ENCODE peak calls at places on chromosomes 3 and 15, in eight cellular contexts. R is Panc1; C is tibial artery; X is lung; I is pancreas; O is hepatocyte; S is CD4-positive, alpha-beta T cell; L is psoas muscle. Q is an unnamed sample.

GRCh38 chr3:100603449-100603848 is 6.0 kb upstream of the ADGRG7 start:
- DNase-seq in R (no peak), C (no peak), X (no peak), I (no peak), O (peak), S (no peak), L (no peak), Q (no peak)

GRCh38 chr15:44033894-44034293 is 161.2 kb downstream of the FRMD5 start:
- DNase-seq in R (peak), C (no peak), X (no peak), I (peak), O (no peak), S (no peak), L (no peak), Q (peak)

GRCh38 chr3:195221015-195221853 is 49.7 kb downstream of the XXYLT1 start:
- DNase-seq in R (no peak), C (peak), X (no peak), I (no peak), O (no peak), S (no peak), L (no peak), Q (no peak)

GRCh38 chr3:31823184-31823583 is 157.9 kb downstream of the OSBPL10 start:
- DNase-seq in R (no peak), C (no peak), X (no peak), I (no peak), O (no peak), S (no peak), L (no peak), Q (no peak)

GRCh38 chr3:38026856-38027255 is 2.6 kb downstream of the PLCD1 start:
- DNase-seq in R (no peak), C (peak), X (no peak), I (no peak), O (peak), S (no peak), L (no peak), Q (peak)

GRCh38 chr3:11548721-11549131 is 95.0 kb downstream of the VGLL4 start:
- DNase-seq in R (peak), C (no peak), X (no peak), I (no peak), O (no peak), S (no peak), L (no peak), Q (peak)

GRCh38 chr3:42440924-42441323 is 30.5 kb upstream of the LYZL4 start:
- DNase-seq in R (no peak), C (no peak), X (no peak), I (no peak), O (no peak), S (no peak), L (no peak), Q (no peak)

GRCh38 chr3:37144806-37145205 is 29.6 kb downstream of the LRRFIP2 start:
- DNase-seq in R (no peak), C (no peak), X (no peak), I (no peak), O (no peak), S (no peak), L (no peak), Q (no peak)

GRCh38 chr3:124768812-124769211 is 38.6 kb downstream of the UMPS start:
- DNase-seq in R (no peak), C (no peak), X (no peak), I (no peak), O (peak), S (no peak), L (peak), Q (no peak)

GRCh38 chr3:66756468-66757036 is 241.6 kb upstream of the KBTBD8 start:
- DNase-seq in R (no peak), C (no peak), X (no peak), I (no peak), O (no peak), S (no peak), L (no peak), Q (no peak)

GRCh38 chr15:38714309-38715072 is 149.9 kb upstream of the RASGRP1 start:
- DNase-seq in R (no peak), C (no peak), X (no peak), I (no peak), O (peak), S (no peak), L (no peak), Q (no peak)

GRCh38 chr3:15009156-15009555 is 56.0 kb downstream of the MRPS25 start:
- DNase-seq in R (no peak), C (no peak), X (no peak), I (no peak), O (no peak), S (no peak), L (no peak), Q (no peak)

GRCh38 chr3:31176045-31176444 is 281.6 kb upstream of the GADL1 start:
- DNase-seq in R (no peak), C (no peak), X (no peak), I (no peak), O (no peak), S (no peak), L (no peak), Q (no peak)

GRCh38 chr3:193851416-193851815 is 258.4 kb downstream of the OPA1 start:
- DNase-seq in R (no peak), C (no peak), X (no peak), I (no peak), O (no peak), S (no peak), L (no peak), Q (no peak)

DNA sequence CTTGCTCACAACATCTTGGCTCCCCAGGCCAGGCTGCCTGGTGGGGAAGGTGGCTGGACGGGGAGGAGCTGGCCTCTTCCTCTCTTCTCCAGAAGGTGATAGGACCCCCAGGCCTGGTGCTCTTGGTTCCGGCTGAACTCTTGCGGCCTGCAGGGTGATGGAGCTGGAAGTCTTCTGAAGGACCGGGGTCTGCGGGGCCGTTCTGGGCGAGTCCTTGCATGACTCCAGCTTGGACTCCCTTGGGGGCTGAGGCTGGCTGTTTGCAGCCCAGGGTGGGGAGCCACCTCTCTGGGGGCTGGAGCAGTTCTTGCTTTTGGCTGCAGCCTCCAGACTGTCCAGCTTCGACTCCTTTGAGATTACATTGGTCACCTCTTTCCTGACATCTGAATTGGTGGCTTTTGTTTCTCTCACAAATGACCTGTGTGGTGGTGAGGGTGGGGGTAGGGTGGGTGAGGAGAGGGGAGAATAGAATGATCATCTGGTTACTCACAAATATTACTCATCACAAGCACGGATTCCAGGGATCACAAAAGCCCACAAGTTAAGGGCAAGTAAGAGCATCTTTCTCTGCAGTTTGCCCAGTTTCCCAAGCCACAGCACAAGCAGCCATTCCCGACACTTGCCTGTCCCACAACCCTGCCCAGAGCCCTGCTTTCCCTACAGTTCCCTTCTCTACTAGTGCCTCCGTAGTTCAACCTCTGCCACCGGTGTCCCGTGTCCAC is 149.1 kb upstream of the HACD2 start:
- DNase-seq in R (no peak), C (no peak), X (no peak), I (no peak), O (no peak), S (no peak), L (no peak), Q (no peak)
- TF ChIP-seq CTCF in R (no peak), C (no peak), X (no peak), I (no peak), O (no peak), S (no peak), L (no peak), Q (no peak)

GRCh38 chr15:77035584-77035983 is 35.3 kb downstream of the TSPAN3 start:
- DNase-seq in R (no peak), C (no peak), X (peak), I (peak), O (peak), S (no peak), L (no peak), Q (no peak)

GRCh38 chr15:77032647-77033416 is 37.9 kb downstream of the PSTPIP1 start:
- DNase-seq in R (no peak), C (no peak), X (no peak), I (no peak), O (no peak), S (no peak), L (peak), Q (no peak)

GRCh38 chr15:77034620-77035467 is 36.1 kb downstream of the TSPAN3 start:
- DNase-seq in R (no peak), C (peak), X (no peak), I (peak), O (peak), S (peak), L (peak), Q (peak)

GRCh38 chr15:77033417-77033728 is 37.5 kb downstream of the TSPAN3 start:
- DNase-seq in R (no peak), C (peak), X (no peak), I (peak), O (no peak), S (no peak), L (no peak), Q (peak)

GRCh38 chr15:77033729-77034619 is 36.9 kb downstream of the TSPAN3 start:
- DNase-seq in R (no peak), C (no peak), X (no peak), I (peak), O (peak), S (no peak), L (peak), Q (peak)
- H3K27ac ChIP-seq in R (no peak), C (no peak), X (no peak), I (no peak), O (no peak), S (peak), L (no peak), Q (no peak)

GRCh38 chr15:96477227-96477626 is 146.7 kb downstream of the NR2F2 start:
- DNase-seq in R (no peak), C (no peak), X (no peak), I (no peak), O (no peak), S (no peak), L (no peak), Q (no peak)
- TF ChIP-seq CTCF in R (no peak), C (no peak), X (no peak), I (no peak), O (no peak), S (no peak), L (no peak), Q (no peak)

DNA sequence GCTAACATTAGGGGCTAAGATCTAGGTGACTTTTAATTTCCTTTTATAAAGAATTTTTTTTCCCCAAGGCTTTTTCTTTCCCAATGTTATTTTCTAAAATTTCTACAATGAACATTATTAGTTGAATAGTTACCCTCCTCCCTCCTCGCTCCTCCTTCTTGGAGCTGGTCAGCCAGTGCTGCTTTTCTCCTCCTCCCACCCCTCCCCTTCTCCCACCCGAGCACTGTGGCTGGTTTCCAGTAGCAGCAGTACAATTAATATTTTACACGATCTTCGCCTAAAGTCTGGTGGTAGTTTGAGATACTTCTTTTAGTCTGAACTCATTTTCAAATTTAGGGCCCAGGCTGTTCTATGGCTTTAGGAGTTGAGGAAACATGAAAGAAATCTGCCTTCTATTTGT is 41.6 kb downstream of the EEFSEC start:
- DNase-seq in R (no peak), C (no peak), X (no peak), I (no peak), O (no peak), S (no peak), L (no peak), Q (no peak)
- H3K27ac ChIP-seq in R (no peak), C (no peak), X (no peak), I (no peak), O (no peak), S (no peak), L (no peak), Q (no peak)

GRCh38 chr15:66496951-66497501 is 536 bp downstream of the SNAPC5 start:
- DNase-seq in R (no peak), C (no peak), X (no peak), I (no peak), O (no peak), S (no peak), L (no peak), Q (no peak)

GRCh38 chr15:66502491-66502890 is 2.2 kb downstream of the RPL4 start:
- DNase-seq in R (no peak), C (no peak), X (no peak), I (no peak), O (no peak), S (no peak), L (no peak), Q (no peak)

GRCh38 chr15:66497502-66498455 is at the start of gene SNAPC5:
- DNase-seq in R (peak), C (peak), X (peak), I (peak), O (peak), S (peak), L (peak), Q (peak)

GRCh38 chr15:66494262-66494661 is 3.3 kb downstream of the SNAPC5 start:
- DNase-seq in R (no peak), C (no peak), X (no peak), I (no peak), O (no peak), S (no peak), L (no peak), Q (no peak)

DNA sequence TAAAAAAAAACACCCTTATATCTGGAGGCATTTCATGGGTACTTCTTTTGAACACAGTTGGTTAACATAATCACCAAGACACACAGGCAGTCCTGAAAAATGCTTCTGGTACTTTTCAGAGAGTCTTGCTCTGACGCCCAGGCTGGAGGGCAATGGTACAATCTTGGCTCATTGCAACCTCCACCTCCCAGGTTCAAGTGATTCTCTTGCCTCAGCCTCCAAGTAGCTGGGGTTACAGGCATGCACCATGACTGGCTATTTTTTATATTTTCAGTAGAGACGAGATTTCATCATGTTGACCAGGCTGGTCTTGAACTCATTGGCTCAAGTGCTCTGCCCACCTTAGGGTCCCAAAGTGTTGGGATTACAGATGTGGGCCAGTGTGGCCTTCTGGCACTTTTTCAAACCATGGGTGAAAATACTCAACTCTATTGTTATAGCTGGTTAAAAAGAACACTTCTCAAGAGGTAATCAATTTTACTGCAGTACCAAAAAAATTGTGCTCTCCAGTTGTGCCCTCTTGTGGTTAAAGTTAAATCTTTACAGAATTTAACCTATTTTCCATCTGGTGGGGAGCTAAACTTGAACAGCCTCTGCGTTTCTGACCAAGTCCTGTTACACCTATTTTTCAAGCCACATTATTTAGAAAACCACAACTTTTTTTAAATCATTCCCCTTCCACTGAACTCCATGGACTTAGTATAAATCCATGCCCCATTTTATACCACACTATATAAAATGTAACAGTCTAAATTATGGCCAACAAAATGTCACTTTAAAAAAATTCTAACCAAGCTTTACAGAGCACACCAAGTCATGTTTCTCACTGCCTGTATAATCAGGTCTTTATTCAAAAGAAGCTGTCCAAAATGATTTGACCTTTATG is 1.2 kb upstream of the SNAPC5 start:
- DNase-seq in R (no peak), C (no peak), X (no peak), I (no peak), O (peak), S (no peak), L (no peak), Q (no peak)
- TF ChIP-seq CTCF in R (no peak), C (peak), X (no peak), I (no peak), O (peak), S (peak), L (peak), Q (peak)

Q was measured in ascending aorta.